ENCODE peak calls at places on chromosome 1, in five cellular contexts. C, Y, A, T and M are unnamed samples.

GRCh38 chr1:180954766-180955165 is 42.1 kb downstream of the KIAA1614 start:
- DNase-seq in T (no peak), Y (no peak), C (no peak), A (no peak), M (no peak)

GRCh38 chr1:29249951-29250581 is 13.7 kb downstream of the PTPRU start:
- DNase-seq in T (no peak), C (no peak), A (no peak), Y (no peak), M (no peak)

GRCh38 chr1:27005648-27006496 is 6.8 kb downstream of the TENT5B start:
- DNase-seq in Y (no peak), T (no peak), A (no peak), C (no peak), M (peak; percentile 62)

GRCh38 chr1:235336903-235337302 is 8.5 kb downstream of the GGPS1 start:
- DNase-seq in T (no peak), C (no peak), Y (no peak), A (no peak), M (no peak)

GRCh38 chr1:30928789-30929134 is 20.2 kb upstream of the SDC3 start:
- DNase-seq in T (no peak), Y (no peak), C (no peak), A (no peak), M (no peak)

GRCh38 chr1:214454619-214455396 is 96.6 kb downstream of the PTPN14 start:
- DNase-seq in A (no peak), T (no peak), Y (no peak), C (no peak), M (no peak)

GRCh38 chr1:183567584-183567983 is 22.7 kb downstream of the NCF2 start:
- DNase-seq in Y (peak; percentile 34), C (no peak), T (peak; percentile 17), A (no peak), M (no peak)

GRCh38 chr1:10530281-10530740 is 55.6 kb downstream of the PEX14 start:
- DNase-seq in T (no peak), A (no peak), C (no peak), Y (peak; percentile 46), M (peak; percentile 85)

GRCh38 chr1:181135815-181136737 is 47.6 kb downstream of the IER5 start:
- DNase-seq in A (no peak), Y (no peak), T (no peak), C (no peak), M (no peak)

GRCh38 chr1:91736146-91736998 is 149.6 kb downstream of the TGFBR3 start:
- DNase-seq in Y (no peak), A (no peak), T (no peak), C (peak; percentile 31), M (no peak)

GRCh38 chr1:162902372-162902771 is 41.4 kb upstream of the CCDC190 start:
- DNase-seq in T (no peak), Y (no peak), A (no peak), C (no peak), M (no peak)

GRCh38 chr1:201570158-201570885 is 31.4 kb downstream of the NAV1 start:
- DNase-seq in A (no peak), Y (no peak), T (no peak), C (no peak), M (no peak)

GRCh38 chr1:52159033-52159789 is 17.3 kb downstream of the ZFYVE9 start:
- DNase-seq in A (no peak), Y (no peak), T (no peak), C (no peak), M (no peak)

GRCh38 chr1:159960721-159961381 is 6.8 kb upstream of the SLAMF9 start:
- DNase-seq in Y (no peak), C (no peak), A (no peak), T (no peak), M (no peak)

GRCh38 chr1:151147132-151147503 is 687 bp upstream of the SEMA6C start:
- DNase-seq in A (no peak), C (no peak), Y (no peak), T (no peak), M (no peak)

GRCh38 chr1:17098440-17099317 is 20.6 kb downstream of the PADI2 start:
- DNase-seq in Y (no peak), C (no peak), T (no peak), A (no peak), M (no peak)

GRCh38 chr1:240306673-240307072 is 215.0 kb downstream of the FMN2 start:
- DNase-seq in Y (no peak), T (no peak), A (no peak), C (no peak), M (no peak)

GRCh38 chr1:228148196-228148861 is 1.4 kb upstream of the GJC2 start:
- DNase-seq in C (no peak), A (no peak), T (no peak), Y (no peak), M (peak; percentile 38)

GRCh38 chr1:211813590-211813989 is 17.0 kb downstream of the LPGAT1 start:
- DNase-seq in C (no peak), A (no peak), T (no peak), Y (no peak), M (no peak)
- TF ChIP-seq SRF in C (no peak), A (no peak), T (no peak), Y (no peak), M (no peak)

DNA sequence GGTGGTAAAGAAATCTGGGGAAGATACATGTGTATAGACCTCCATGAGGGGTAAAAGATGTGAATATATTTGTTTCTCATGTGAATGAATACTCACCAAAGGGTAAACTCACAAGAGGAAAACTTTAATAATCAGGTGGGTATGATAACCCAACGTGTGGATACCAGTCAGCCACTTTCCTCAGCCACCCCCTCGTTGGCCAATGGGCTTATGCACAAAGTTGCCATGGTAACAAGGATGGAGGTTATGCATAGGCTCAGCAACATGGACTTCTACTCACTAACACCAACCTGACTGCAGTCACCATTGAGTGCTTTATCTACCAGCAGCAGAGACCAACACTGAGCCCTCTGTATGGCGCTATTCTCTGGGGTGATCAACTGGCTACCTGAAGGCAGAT is 424.4 kb downstream of the DUSP10 start:
- DNase-seq in Y (no peak), A (no peak), T (no peak), C (no peak), M (no peak)
- TF ChIP-seq SRF in Y (no peak), A (no peak), T (no peak), C (no peak), M (no peak)

DNA sequence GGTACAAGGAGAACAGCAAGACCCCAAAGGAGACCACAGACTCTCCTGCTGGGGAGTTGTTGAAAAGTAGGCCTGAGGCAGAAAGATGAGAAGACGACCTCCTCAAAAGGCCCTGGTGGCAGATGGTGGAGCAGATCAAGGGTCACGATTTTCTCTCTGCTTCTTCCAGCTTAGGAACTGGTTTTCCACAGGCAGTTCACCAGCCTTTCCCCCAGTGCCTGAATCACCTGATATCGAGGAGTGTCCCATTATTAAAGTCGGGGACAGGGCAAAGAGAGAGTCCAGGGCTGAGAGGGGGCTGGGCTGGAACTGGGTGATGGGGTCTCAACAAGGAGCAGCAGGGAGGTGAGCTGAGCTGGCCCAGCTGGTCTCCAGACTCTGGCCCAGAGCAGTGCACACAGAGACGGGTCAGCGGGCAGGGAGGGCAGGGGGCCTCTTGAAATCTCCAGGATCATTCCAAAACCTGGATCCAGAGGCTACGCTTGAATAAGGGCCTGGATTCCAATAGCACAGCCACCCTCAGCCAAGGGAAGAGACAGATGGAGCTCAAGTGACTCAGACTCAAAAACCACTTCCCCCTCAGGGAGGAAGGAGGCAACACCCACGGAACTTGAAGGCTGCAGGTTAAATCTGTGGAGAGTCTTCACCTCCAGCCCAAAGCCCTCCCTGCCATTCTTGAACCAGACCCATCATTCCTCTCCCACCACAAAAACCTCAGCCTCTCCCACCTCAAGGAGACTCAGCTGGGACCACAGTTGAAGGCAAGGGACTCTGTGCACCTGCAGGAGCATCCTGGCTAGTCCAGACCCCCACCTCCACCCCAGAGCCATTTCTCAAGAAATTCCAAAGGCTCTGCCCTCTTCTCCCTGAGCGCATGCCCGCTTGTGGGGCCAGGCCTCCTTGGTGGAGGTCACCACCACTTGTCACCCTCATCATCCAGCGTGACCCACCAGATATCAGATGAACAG is at the start of gene S100A5:
- DNase-seq in C (no peak), Y (no peak), A (no peak), T (no peak), M (no peak)
- TF ChIP-seq SRF in C (no peak), Y (no peak), A (no peak), T (no peak), M (no peak)

GRCh38 chr1:193729429-193729828 is 543.0 kb upstream of the B3GALT2 start:
- DNase-seq in C (no peak), T (no peak), A (no peak), Y (no peak), M (no peak)
- TF ChIP-seq SRF in C (no peak), T (no peak), A (no peak), Y (no peak), M (no peak)

GRCh38 chr1:22687191-22687590 is 23.4 kb upstream of the EPHB2 start:
- DNase-seq in Y (no peak), C (no peak), A (no peak), T (no peak), M (no peak)
- TF ChIP-seq SRF in Y (no peak), C (no peak), A (no peak), T (no peak), M (no peak)

DNA sequence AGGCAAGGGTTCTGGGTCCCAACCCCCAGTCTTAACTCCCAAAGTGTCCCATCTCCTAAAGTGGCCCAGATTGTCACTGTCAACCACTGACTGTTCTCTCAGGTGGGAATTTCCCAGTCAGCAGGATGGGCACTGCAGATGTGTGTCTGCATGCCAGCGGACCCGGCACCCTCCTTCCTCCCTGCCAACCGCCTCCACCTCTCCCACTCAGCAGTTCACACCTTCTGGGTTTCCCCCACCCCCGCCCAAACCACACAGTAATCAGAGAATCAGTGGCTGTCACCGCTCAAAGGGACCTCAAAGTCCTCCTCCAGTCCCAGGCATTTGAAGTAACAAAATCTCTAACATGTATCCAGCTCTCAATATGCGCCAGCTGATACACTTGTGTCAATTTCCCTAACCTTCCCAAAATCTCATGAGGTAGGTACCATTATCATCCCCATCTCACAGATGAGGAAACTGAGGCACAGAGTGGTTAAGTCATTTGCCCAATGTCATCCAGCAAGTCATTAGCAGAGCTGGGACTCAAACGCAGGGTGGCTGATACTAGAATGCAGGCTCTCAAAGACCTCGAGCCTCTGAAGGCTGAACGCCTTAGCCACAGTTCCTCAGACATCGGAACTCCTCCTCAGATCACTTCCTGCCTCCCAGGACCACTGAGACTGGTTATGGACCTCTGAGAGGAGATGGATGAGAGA is 4.8 kb downstream of the RUNX3 start:
- DNase-seq in C (no peak), A (no peak), T (peak; percentile 68), Y (no peak), M (no peak)
- TF ChIP-seq SRF in C (no peak), A (no peak), T (no peak), Y (no peak), M (no peak)

DNA sequence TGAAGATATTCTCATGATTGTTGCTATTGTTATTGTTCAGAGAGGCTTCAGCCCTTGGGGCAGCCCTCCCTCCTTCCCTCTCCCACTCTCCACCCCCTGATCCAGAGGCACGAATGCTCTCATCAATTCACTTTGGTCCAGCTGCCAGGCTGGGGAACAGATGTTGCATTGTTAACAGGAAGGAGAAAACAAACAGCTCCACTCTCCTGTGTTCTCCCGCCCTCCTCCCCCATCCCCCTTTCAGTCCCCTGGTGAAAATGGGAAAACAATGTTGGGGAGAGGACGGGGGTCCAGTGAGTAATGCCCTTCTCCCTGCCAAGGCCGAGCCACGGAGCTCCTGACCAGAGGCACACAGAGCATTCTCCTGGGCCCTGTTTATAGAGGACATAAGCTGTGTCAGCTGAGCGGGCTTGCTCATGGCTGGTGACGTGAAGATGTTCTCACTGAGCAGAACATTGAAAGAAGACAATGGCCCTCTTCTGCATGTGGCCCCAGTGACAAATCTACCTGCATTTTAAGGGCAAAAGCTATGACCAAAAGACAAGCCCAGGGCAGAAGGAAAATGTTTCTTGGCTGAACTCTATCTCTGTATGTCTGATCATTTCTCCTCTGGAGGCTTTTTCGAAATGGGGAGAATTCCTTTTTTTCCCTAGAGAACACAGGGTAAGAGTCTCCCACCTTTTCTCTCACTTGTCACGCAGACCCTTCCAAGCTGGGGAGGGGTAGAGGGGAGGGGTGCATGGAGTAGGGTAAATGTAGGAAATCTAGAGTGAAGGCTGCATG is 111.7 kb downstream of the GLUL start:
- DNase-seq in C (peak; percentile 91), T (no peak), A (no peak), Y (no peak), M (no peak)
- TF ChIP-seq SRF in C (no peak), T (no peak), A (no peak), Y (no peak), M (no peak)